ENCODE peak calls at places on chromosomes 13 and 19, in five cellular contexts. G is heart left ventricle, O is left ventricle myocardium inferior, I is psoas muscle, F is cardiac fibroblast. N is an unnamed sample.

GRCh38 chr19:18021121-18021755 is 13.3 kb downstream of the ARRDC2 start:
- DNase-seq in F (peak), G (peak), I (peak), O (peak), N (peak)

GRCh38 chr13:32164622-32165268 is 133.2 kb downstream of the FRY start:
- DNase-seq in O (no peak), F (peak), G (no peak), I (no peak), N (peak)

GRCh38 chr13:100040196-100040595 is 48.7 kb upstream of the PCCA start:
- DNase-seq in G (no peak), F (no peak), I (no peak), O (no peak), N (peak)

GRCh38 chr13:46053162-46054012 is 841 bp upstream of the ZC3H13 start:
- DNase-seq in O (no peak), G (no peak), I (no peak), F (no peak), N (no peak)

GRCh38 chr13:33497146-33497845 is 211.7 kb upstream of the STARD13 start:
- DNase-seq in F (peak), I (no peak), O (no peak), G (no peak), N (peak)

GRCh38 chr19:33297401-33298145 is 4.8 kb downstream of the CEBPA start:
- DNase-seq in F (no peak), G (no peak), O (no peak), I (no peak), N (no peak)

GRCh38 chr19:1811472-1811894 is 593 bp downstream of the ATP8B3 start:
- DNase-seq in G (peak), O (peak), I (peak), F (peak), N (peak)

GRCh38 chr13:36919833-36920611 is at the start of gene SMAD9:
- DNase-seq in F (peak), I (peak), G (peak), O (peak), N (peak)

GRCh38 chr19:36972594-36972993 is 56.5 kb downstream of the ZNF568 start:
- DNase-seq in F (no peak), I (no peak), O (no peak), G (no peak), N (no peak)

GRCh38 chr13:107886118-107886517 is 329.2 kb downstream of the LIG4 start:
- DNase-seq in F (no peak), G (no peak), I (no peak), O (no peak), N (no peak)

GRCh38 chr13:30715837-30716236 is 19.5 kb upstream of the ALOX5AP start:
- DNase-seq in F (peak), G (peak), I (no peak), O (peak), N (no peak)

GRCh38 chr19:13598098-13598497 is 91.8 kb upstream of the CACNA1A start:
- DNase-seq in I (no peak), F (no peak), O (no peak), G (no peak), N (no peak)

GRCh38 chr13:25397763-25398162 is 26.0 kb downstream of the ATP8A2 start:
- DNase-seq in G (no peak), F (no peak), I (no peak), O (no peak), N (no peak)

GRCh38 chr13:97976551-97977375 is 23.3 kb downstream of the IPO5 start:
- DNase-seq in G (peak), F (no peak), O (no peak), I (no peak), N (no peak)

GRCh38 chr13:69970521-69970920 is 137.1 kb upstream of the ATXN8OS start:
- DNase-seq in G (no peak), I (no peak), F (no peak), O (no peak), N (no peak)

GRCh38 chr13:28955264-28955966 is 135.3 kb downstream of the MTUS2 start:
- DNase-seq in G (peak), O (peak), I (no peak), F (no peak), N (no peak)

GRCh38 chr19:6677924-6678689 is 8.1 kb upstream of the TNFSF14 start:
- DNase-seq in I (no peak), F (peak), O (no peak), G (no peak), N (peak)

GRCh38 chr13:110561335-110562033 is at the start of gene RAB20:
- DNase-seq in I (peak), F (peak), G (peak), O (peak), N (peak)

GRCh38 chr19:53432088-53432661 is 391 bp downstream of the ZNF761 start:
- DNase-seq in I (peak), G (peak), O (peak), F (peak), N (peak)

GRCh38 chr13:51942189-51942588 is 69.1 kb downstream of the ATP7B start:
- DNase-seq in I (no peak), F (no peak), O (no peak), G (no peak), N (no peak)

GRCh38 chr13:34012354-34012753 is 194.4 kb downstream of the RFC3 start:
- DNase-seq in F (no peak), G (no peak), O (no peak), I (no peak), N (no peak)

GRCh38 chr13:99968521-99969367 is 2.8 kb downstream of the ZIC5 start:
- DNase-seq in I (no peak), O (no peak), G (no peak), F (no peak), N (peak)

GRCh38 chr19:53365899-53366493 is 491 bp downstream of the ZNF525 start:
- DNase-seq in O (peak), I (peak), F (no peak), G (no peak), N (no peak)

GRCh38 chr19:756232-756631 is 5.3 kb downstream of the MISP start:
- DNase-seq in F (peak), G (no peak), O (no peak), I (no peak), N (peak)

GRCh38 chr13:111474136-111475002 is 153.9 kb downstream of the TEX29 start:
- DNase-seq in I (no peak), G (no peak), F (peak), O (no peak), N (peak)

GRCh38 chr13:48155850-48156249 is 60.9 kb upstream of the MED4 start:
- DNase-seq in F (peak), I (no peak), G (no peak), O (no peak), N (peak)

GRCh38 chr19:18029617-18030338 is 21.8 kb downstream of the ARRDC2 start:
- DNase-seq in G (peak), O (no peak), F (peak), I (peak), N (no peak)

GRCh38 chr13:74423434-74423833 is 289.2 kb upstream of the KLF12 start:
- DNase-seq in G (no peak), O (no peak), F (no peak), I (no peak), N (peak)

DNA sequence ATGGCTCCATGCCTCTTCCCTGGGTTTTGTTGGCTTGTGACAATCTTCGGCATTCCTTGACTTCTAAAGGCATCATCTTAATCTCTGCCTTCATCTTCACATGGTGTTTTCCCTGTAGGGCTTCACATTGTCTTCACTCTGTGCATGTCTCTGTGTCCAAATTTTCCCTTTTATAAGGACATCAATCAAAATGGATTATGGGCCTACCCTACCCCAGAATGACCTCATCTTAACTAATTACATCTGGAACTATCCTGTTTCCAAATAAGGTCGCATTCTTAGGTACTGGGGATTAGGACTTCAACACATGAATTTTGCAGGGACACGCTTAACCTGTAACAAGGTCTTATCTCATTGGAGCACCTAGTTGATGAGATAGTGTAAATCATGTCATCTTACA is 290.3 kb upstream of the KLF12 start:
- DNase-seq in I (no peak), O (no peak), F (no peak), G (no peak), N (no peak)
- H3K4me3 ChIP-seq in I (no peak), O (no peak), F (no peak), G (no peak), N (no peak)

DNA sequence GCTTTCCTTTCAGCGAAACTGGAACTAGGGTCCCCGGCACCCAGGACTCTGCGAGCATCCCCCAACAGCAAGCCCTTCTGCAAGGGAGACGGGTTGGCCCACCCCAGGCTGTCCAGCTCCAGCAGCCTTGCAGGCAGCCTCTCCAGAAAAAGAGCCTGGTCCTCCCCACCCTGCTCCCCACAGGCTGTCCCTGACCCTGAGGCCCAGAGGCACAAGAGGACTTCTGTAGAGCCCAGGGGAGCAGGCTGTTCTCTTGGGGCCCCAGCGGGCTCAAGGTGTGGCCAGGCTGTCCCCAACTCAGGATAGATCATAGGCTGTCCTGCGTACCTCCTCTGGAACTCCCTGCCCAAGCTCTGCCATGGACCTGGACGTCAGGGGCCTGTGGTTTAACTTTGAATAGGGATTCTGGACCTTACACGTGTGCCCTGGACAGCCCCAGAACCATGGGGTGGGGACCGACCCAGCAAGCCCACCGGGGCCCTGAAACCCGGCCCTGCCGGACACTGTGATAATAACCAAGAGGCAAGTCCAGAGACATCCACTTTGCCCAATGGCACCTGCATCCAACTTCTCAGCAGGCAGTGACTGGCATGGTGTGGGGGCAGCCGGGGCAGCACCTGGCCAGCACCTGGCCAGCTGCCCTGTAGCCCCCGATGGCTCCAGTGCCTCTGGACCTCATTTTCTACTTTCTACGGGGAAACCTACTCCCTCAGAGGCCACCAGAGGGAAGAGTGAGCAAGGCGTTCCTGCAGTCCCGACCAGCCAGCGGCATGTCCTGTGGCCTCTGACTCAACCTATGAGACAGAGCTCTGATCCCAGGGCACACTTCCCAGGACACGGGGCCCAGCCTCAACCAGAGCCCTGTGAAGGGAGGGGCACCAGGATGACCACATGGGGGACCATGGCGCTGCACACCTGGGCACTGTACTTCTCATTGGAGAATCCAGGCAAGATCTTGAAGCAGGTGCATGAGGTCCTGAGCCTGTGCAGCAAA is 50.9 kb upstream of the TPM4 start:
- DNase-seq in O (no peak), G (no peak), I (no peak), F (peak), N (peak)
- TF ChIP-seq CTCF in O (peak), G (peak), I (no peak), F (peak), N (peak)

GRCh38 chr19:38657633-38658222 is 10.3 kb downstream of the ACTN4 start:
- DNase-seq in G (no peak), F (peak), O (no peak), I (no peak), N (peak)
- H3K4me3 ChIP-seq in G (no peak), F (no peak), O (peak), I (peak), N (no peak)

DNA sequence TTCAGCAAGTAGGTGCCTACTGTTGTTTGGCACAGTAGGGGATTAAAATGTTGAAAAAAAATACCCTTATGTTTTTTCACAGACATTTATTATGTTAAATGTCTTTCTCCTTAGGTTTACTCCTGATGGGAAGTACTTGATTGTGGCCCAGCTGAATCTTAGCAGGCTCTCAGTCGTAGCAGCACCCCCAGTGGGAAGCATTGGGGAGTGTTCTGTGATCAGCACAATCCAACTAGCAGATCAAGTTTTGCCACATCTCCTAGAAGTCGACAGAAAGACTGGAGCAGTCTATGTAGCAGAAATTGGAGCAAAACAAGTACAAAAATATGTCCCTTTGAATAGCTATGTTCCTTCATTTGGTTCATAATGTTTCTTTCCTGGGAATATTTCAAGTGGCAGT is 9.3 kb downstream of the NHLRC3 start:
- DNase-seq in O (no peak), I (no peak), F (no peak), G (no peak), N (peak)
- TF ChIP-seq CTCF in O (no peak), I (no peak), F (no peak), G (no peak), N (peak)

DNA sequence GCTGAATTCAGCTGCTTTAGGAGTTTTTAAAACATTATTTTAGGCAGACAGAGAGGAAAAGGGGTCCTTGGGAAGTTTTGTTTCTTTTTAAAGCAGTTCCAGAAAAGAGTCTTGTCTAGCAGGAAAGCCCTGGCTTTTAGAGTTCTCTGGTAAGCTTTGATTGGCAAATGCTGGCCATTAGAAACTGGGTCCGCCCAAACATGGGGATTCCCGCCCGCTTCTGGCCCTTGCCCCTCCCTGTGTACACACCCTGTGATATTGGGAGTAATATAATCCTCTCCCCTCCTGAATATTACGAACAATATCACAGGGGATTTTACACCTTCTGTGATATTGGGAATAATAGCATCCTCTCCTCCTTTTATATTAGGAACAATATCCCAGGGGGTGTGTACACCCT is 58.9 kb downstream of the ERICH4 start:
- DNase-seq in F (no peak), O (no peak), G (no peak), I (no peak), N (no peak)
- H3K4me3 ChIP-seq in F (no peak), O (peak), G (no peak), I (no peak), N (no peak)

DNA sequence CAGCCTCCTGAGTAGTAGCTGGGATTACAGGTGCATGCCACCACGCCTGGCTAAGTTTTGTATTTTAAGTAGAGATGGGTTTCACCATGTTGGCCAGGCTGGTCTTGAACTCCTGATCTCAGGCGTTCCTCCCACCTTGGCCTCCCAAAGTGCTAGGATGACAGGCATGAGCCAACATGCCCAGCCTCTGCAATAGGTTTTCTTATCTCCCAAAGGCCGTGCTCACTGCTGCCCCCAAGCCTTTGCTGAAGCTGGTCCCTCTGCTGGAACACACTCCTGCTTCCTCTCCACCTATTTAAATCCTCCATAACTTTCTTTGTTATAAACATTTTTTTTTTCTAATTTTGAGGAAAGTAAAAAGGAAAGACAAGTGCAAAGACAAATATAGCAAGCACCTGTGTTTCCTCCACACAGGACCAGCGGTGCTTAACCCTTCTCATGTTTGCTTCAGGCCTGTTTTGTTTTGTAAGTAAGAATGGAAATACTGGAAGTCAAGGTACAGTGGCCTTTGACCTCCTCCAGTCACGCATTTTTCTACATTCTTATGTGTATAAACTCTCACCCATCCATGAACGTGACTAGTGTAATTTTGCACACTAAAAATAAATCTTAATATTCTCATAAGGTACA is 14.5 kb upstream of the TNFAIP8L1 start:
- DNase-seq in I (no peak), F (no peak), O (no peak), G (peak), N (no peak)
- TF ChIP-seq CTCF in I (peak), F (peak), O (peak), G (peak), N (peak)

GRCh38 chr19:3478409-3479176 is 1.7 kb downstream of the SMIM24 start:
- DNase-seq in F (no peak), I (no peak), G (no peak), O (no peak), N (no peak)
- H3K4me3 ChIP-seq in F (no peak), I (no peak), G (no peak), O (no peak), N (no peak)

GRCh38 chr19:45112111-45112827 is 19.3 kb downstream of the PPP1R37 start:
- DNase-seq in I (no peak), G (no peak), O (no peak), F (no peak), N (no peak)
- TF ChIP-seq CTCF in I (no peak), G (no peak), O (no peak), F (peak), N (peak)

DNA sequence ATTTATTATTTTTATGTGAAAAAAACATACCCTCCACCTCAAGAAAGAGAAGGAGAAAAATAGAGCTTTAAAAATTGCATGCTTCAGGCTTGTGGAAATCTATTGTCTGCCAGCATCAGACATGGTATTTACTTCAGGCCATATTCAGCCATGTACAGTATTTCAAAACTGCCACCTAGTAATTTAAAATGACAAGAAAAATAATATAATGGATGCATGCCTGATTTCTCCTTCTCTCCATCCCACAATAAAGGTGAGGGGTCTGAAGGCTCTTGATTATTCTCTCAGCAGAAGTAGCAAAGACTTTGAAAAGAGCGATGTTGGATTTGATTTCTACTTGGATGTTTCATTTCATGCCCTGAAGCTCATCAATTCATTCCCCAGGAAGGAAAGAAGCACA is 250.7 kb downstream of the TBC1D4 start:
- DNase-seq in I (no peak), O (no peak), G (no peak), F (no peak), N (no peak)
- H3K4me3 ChIP-seq in I (no peak), O (no peak), G (no peak), F (no peak), N (no peak)